ENCODE peak calls at places on chromosome 19, in four cellular contexts. W, V, T and S are unnamed samples.

GRCh38 chr19:32814046-32814445 is 55.5 kb downstream of the SLC7A9 start:
- DNase-seq in W (no peak), V (no peak), T (no peak), S (no peak)

GRCh38 chr19:13060233-13060963 is 42.3 kb downstream of the LYL1 start:
- DNase-seq in W (no peak), V (peak; percentile 64), T (no peak), S (no peak)

GRCh38 chr19:49567722-49568454 is 12.5 kb downstream of the NOSIP start:
- DNase-seq in W (peak; percentile 94), V (no peak), T (peak; percentile 71), S (no peak)

GRCh38 chr19:13172335-13173128 is 22.3 kb downstream of the IER2 start:
- DNase-seq in W (peak; percentile 58), V (peak; percentile 77), T (peak; percentile 79), S (peak; percentile 95)

GRCh38 chr19:41994521-41994971 is 516 bp upstream of the ATP1A3 start:
- DNase-seq in W (no peak), V (no peak), T (no peak), S (no peak)

GRCh38 chr19:54114340-54114826 is 1.1 kb downstream of the TFPT start:
- DNase-seq in W (peak; percentile 83), V (no peak), T (peak; percentile 37), S (peak; percentile 40)

GRCh38 chr19:53101518-53101917 is 1.7 kb downstream of the ZNF160 start:
- DNase-seq in W (peak; percentile 13), V (no peak), T (no peak), S (peak; percentile 31)

GRCh38 chr19:2685204-2685704 is 17.2 kb downstream of the GNG7 start:
- DNase-seq in W (no peak), V (no peak), T (no peak), S (no peak)

GRCh38 chr19:4052993-4053422 is 13.7 kb downstream of the ZBTB7A start:
- DNase-seq in W (no peak), V (no peak), T (no peak), S (no peak)

GRCh38 chr19:2044709-2045500 is 6.1 kb downstream of the MKNK2 start:
- DNase-seq in W (no peak), V (no peak), T (no peak), S (no peak)

GRCh38 chr19:39506598-39506943 is 7.8 kb downstream of the DLL3 start:
- DNase-seq in W (no peak), V (no peak), T (no peak), S (no peak)